ENCODE peak calls at places on chromosomes 3 and 15, in nine cellular contexts. Q is NCI-H774, M is psoas muscle, O is NCI-H1092 treated with DMSO at 0.1 percent for 48 hours, K is ovary, I is sigmoid colon, N is nucleus accumbens, W is LHCN-M2, U is frontal cortex. C is an unnamed sample.

GRCh38 chr3:64867204-64867603 is 179.4 kb upstream of the ADAMTS9 start:
- DNase-seq in Q (no peak), M (no peak), O (no peak), K (no peak), I (no peak), N (no peak), W (no peak), U (no peak), C (no peak)

GRCh38 chr15:40308844-40309189 is 1.1 kb upstream of the PLCB2 start:
- DNase-seq in Q (no peak), M (no peak), O (no peak), K (no peak), I (peak; percentile 70), N (peak; percentile 18), W (no peak), U (no peak), C (no peak)

GRCh38 chr3:128482857-128483656 is 9.9 kb downstream of the GATA2 start:
- DNase-seq in Q (no peak), M (peak; percentile 60), O (no peak), K (no peak), I (no peak), N (no peak), W (no peak), U (no peak), C (peak; percentile 84)

GRCh38 chr3:129686941-129687340 is 80.5 kb upstream of the PLXND1 start:
- DNase-seq in Q (peak; percentile 44), M (no peak), O (peak; percentile 70), K (no peak), I (no peak), N (no peak), W (no peak), U (no peak), C (no peak)

GRCh38 chr3:111903067-111903511 is 44.0 kb downstream of the PHLDB2 start:
- DNase-seq in Q (no peak), M (no peak), O (no peak), K (no peak), I (no peak), N (no peak), W (peak; percentile 69), U (no peak), C (peak; percentile 84)

GRCh38 chr3:136789976-136790375 is 28.9 kb upstream of the SLC35G2 start:
- DNase-seq in Q (no peak), M (no peak), O (no peak), K (no peak), I (no peak), N (no peak), W (no peak), U (no peak), C (no peak)

GRCh38 chr15:64740361-64741170 is 34.8 kb downstream of the RBPMS2 start:
- DNase-seq in Q (no peak), M (no peak), O (no peak), K (peak; percentile 74), I (peak; percentile 98), N (no peak), W (peak; percentile 24), U (no peak), C (peak; percentile 77)

GRCh38 chr3:4778119-4778518 is 201.1 kb upstream of the BHLHE40 start:
- DNase-seq in Q (no peak), M (no peak), O (no peak), K (no peak), I (no peak), N (no peak), W (no peak), U (no peak), C (no peak)

GRCh38 chr3:14452676-14453367 is 50.4 kb downstream of the SLC6A6 start:
- DNase-seq in Q (peak; percentile 66), M (peak; percentile 95), O (peak; percentile 96), K (peak; percentile 96), I (peak; percentile 98), N (peak; percentile 61), W (peak; percentile 96), U (peak; percentile 71), C (peak; percentile 98)

GRCh38 chr3:127233371-127233770 is 40.4 kb downstream of the PRR23E start:
- DNase-seq in Q (no peak), M (no peak), O (no peak), K (no peak), I (no peak), N (no peak), W (peak; percentile 9), U (no peak), C (no peak)

GRCh38 chr15:74122403-74123130 is 7.8 kb upstream of the ISLR2 start:
- DNase-seq in Q (no peak), M (no peak), O (no peak), K (no peak), I (no peak), N (no peak), W (no peak), U (no peak), C (no peak)

GRCh38 chr3:56812749-56813655 is 11.3 kb upstream of the ARHGEF3 start:
- DNase-seq in Q (no peak), M (no peak), O (no peak), K (no peak), I (no peak), N (no peak), W (peak; percentile 58), U (no peak), C (no peak)

GRCh38 chr3:148030975-148031374 is 621.8 kb downstream of the ZIC1 start:
- DNase-seq in Q (no peak), M (no peak), O (no peak), K (no peak), I (no peak), N (no peak), W (no peak), U (no peak), C (no peak)

GRCh38 chr15:88654430-88655102 is 15.8 kb downstream of the ISG20 start:
- DNase-seq in Q (no peak), M (no peak), O (no peak), K (no peak), I (peak; percentile 53), N (no peak), W (no peak), U (no peak), C (no peak)

GRCh38 chr3:128011140-128011539 is 41.1 kb upstream of the SEC61A1 start:
- DNase-seq in Q (no peak), M (no peak), O (peak; percentile 35), K (no peak), I (no peak), N (no peak), W (no peak), U (no peak), C (peak; percentile 10)

GRCh38 chr3:108408883-108409612 is 101.3 kb downstream of the MYH15 start:
- DNase-seq in Q (no peak), M (no peak), O (no peak), K (no peak), I (no peak), N (no peak), W (no peak), U (no peak), C (no peak)

C was measured in IMR-90.